ENCODE peak calls at places on chromosomes 3 and 15, in four cellular contexts. G is erythroblast, Y is A549, J is breast epithelium. N is an unnamed sample.

GRCh38 chr3:61315874-61316273 is 64.6 kb upstream of the FHIT start:
- DNase-seq in G (no peak), Y (no peak), J (no peak), N (no peak)

GRCh38 chr15:39624806-39625205 is 43.9 kb downstream of the THBS1 start:
- DNase-seq in G (no peak), Y (no peak), J (peak), N (peak)

GRCh38 chr3:188595890-188596376 is 442.0 kb downstream of the LPP start:
- DNase-seq in G (no peak), Y (no peak), J (no peak), N (no peak)

GRCh38 chr3:106560451-106560966 is 691.7 kb upstream of the CBLB start:
- DNase-seq in G (no peak), Y (peak), J (no peak), N (no peak)

GRCh38 chr15:68464451-68465090 is 32.6 kb upstream of the ITGA11 start:
- DNase-seq in G (no peak), Y (no peak), J (no peak), N (peak)

GRCh38 chr3:186849392-186849975 is 7.0 kb downstream of the ADIPOQ start:
- DNase-seq in G (peak), Y (peak), J (no peak), N (no peak)

GRCh38 chr3:30370681-30371271 is 235.6 kb upstream of the TGFBR2 start:
- DNase-seq in G (no peak), Y (no peak), J (no peak), N (no peak)

GRCh38 chr3:102098130-102098885 is 249.0 kb downstream of the NFKBIZ start:
- DNase-seq in G (no peak), Y (no peak), J (no peak), N (no peak)

GRCh38 chr3:169060037-169060436 is 603.5 kb downstream of the MECOM start:
- DNase-seq in G (no peak), Y (no peak), J (no peak), N (no peak)

GRCh38 chr3:196655496-196655895 is 16.0 kb downstream of the NRROS start:
- DNase-seq in G (no peak), Y (no peak), J (no peak), N (no peak)

GRCh38 chr3:186418601-186419238 is 56.7 kb upstream of the DGKG start:
- DNase-seq in G (no peak), Y (no peak), J (no peak), N (no peak)

GRCh38 chr3:100518983-100519382 is 26.6 kb downstream of the TMEM45A start:
- DNase-seq in G (no peak), Y (no peak), J (no peak), N (peak)

GRCh38 chr3:100517276-100517675 is 24.9 kb downstream of the TMEM45A start:
- DNase-seq in G (no peak), Y (no peak), J (no peak), N (no peak)

GRCh38 chr3:100516843-100517242 is 24.4 kb downstream of the TMEM45A start:
- DNase-seq in G (no peak), Y (no peak), J (no peak), N (no peak)

GRCh38 chr3:100518244-100518643 is 25.8 kb downstream of the TMEM45A start:
- DNase-seq in G (no peak), Y (no peak), J (no peak), N (no peak)

GRCh38 chr3:100516232-100516631 is 23.8 kb downstream of the TMEM45A start:
- DNase-seq in G (no peak), Y (no peak), J (no peak), N (no peak)
- TF ChIP-seq POLR2A in G (no peak), Y (no peak), J (no peak), N (no peak)

DNA sequence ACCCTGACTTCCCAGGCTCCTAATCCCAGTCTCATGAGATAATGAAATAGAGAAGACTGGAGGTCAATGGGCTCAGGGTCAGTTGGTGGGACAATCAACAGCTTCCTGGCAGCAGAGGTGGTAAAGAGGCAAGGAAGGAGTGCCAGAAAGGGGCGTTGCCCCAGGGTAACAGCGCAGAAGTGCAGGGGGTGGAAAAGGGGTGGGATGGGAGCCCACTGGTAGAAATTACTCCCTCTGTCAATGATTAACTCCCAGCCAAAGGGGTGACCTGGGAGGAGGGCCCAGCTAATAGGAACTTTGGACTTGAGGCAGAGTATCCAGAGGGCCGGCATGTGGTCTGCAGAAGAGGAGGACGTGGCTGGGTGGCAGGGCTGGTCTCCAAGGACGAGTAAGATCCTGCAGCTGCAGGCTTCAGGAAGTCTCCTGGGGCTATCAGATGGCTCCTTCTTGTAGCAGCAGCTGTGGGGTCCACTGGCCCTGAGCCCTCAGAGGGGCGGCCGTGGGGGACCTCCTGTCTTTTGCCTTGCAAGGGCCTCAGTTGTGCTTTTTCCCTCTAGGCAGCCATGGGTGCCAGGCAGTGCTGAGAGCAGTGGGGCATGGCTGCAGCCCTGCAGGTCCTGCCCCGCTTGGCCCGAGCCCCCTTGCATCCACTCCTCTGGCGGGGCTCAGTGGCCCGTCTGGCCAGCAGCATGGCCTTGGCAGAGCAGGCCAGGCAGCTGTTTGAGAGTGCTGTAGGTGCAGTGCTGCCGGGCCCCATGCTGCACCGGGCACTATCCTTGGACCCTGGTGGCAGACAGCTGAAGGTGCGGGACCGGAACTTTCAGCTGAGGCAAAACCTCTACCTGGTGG is 2.3 kb downstream of the GLYCTK start:
- DNase-seq in G (no peak), Y (no peak), J (no peak), N (no peak)
- TF ChIP-seq POLR2A in G (no peak), Y (no peak), J (no peak), N (no peak)

DNA sequence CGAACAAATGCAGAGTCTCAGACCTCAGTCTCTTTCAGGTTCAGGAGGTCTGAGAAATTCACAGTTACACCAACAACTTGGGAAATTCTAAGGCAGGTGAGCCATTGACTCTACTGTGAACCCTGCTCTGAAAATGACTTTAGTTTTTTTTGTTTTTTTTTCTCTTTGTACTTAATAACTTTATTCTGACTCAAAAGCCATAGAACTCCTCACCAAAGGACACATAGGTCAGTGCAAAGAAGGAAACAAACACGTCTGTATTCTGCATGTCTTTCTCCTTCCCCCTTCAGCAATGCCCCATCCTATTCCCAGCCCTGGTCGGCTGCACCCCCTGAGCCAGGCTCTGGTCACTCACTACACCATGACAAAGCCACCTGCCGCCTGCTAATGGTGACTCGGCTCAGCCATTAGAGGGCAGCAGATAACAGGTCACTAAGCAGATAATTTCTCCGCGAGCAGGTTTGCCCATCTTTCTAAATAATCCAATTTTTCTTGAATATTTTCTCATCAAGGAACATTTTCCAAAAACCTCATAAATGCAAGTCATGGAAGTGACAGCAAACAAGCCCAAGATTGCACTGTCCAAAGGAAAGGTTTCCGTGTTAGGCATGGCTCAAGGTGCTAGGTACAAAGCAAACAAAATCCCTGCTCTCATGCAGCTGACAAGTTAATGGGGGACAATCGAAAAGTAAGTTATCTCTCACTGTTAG is 37.7 kb downstream of the TM4SF4 start:
- DNase-seq in G (peak), Y (peak), J (peak), N (peak)
- TF ChIP-seq POLR2A in G (no peak), Y (no peak), J (no peak), N (no peak)

GRCh38 chr3:66038726-66039589 is at the start of gene MAGI1:
- DNase-seq in G (peak), Y (peak), J (peak), N (peak)
- TF ChIP-seq POLR2A in G (no peak), Y (peak), J (no peak), N (no peak)

GRCh38 chr15:63601026-63601726 is 4.0 kb downstream of the FBXL22 start:
- DNase-seq in G (peak), Y (peak), J (no peak), N (no peak)
- TF ChIP-seq POLR2A in G (no peak), Y (peak), J (no peak), N (no peak)

GRCh38 chr15:41230345-41230649 is 260 bp downstream of the EXD1 start:
- DNase-seq in G (no peak), Y (no peak), J (no peak), N (no peak)

GRCh38 chr15:41235929-41236328 is 4.9 kb downstream of the CHP1 start:
- DNase-seq in G (no peak), Y (no peak), J (no peak), N (no peak)

GRCh38 chr15:41231536-41231935 is 468 bp downstream of the CHP1 start:
- DNase-seq in G (no peak), Y (no peak), J (no peak), N (no peak)

GRCh38 chr15:41233367-41233771 is 2.3 kb downstream of the CHP1 start:
- DNase-seq in G (peak), Y (no peak), J (no peak), N (no peak)

GRCh38 chr15:41230650-41231533 is at the start of the genes CHP1 and EXD1:
- DNase-seq in G (peak), Y (peak), J (peak), N (peak)
- TF ChIP-seq POLR2A in G (peak), Y (peak), J (peak), N (no peak)

DNA sequence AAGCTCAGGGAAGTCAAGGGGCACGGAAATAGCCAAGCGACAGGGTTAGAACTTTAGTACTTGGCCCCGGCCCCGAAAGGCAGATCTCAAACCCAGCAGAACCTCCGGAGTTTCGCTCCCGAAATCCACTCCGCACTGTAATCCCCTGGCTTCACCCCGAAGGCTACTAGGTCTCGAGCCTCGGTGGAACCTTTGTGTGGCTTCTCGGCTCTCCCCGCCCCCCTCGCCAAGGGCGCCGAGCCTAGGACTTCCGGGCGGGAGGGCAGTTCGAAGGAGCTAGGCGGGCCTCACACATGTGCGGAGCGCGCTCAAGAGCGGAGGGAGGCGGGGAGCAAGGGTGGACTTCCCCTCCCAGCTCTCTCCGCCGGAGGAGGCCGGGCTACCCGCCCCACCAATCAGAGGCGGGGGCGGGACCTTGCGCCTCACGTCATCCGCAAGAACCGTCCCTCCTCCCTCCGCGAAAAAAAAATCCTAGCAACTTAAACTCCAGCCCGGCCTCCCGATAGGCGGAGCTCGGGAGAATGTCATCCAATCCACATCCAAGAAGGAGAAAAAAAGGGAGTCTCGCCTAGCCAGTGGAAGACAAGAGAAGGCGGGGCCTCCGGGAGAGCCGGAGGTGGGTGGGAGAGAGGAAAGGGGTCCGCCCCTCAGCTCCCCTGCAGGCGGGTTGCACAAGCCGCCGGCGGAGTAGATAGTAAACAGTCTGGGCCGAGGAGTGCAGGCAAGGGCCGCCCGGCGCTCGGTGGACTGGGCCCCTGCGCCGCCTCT is 2.4 kb upstream of the SIN3A start:
- DNase-seq in G (peak), Y (peak), J (peak), N (peak)
- TF ChIP-seq POLR2A in G (peak), Y (peak), J (peak), N (no peak)

GRCh38 chr3:129555176-129555575 is 12.2 kb downstream of the H1-8 start:
- DNase-seq in G (no peak), Y (no peak), J (no peak), N (no peak)

GRCh38 chr3:129552287-129553050 is 9.5 kb downstream of the H1-8 start:
- DNase-seq in G (no peak), Y (no peak), J (no peak), N (no peak)

GRCh38 chr3:129554356-129555120 is 11.6 kb downstream of the H1-8 start:
- DNase-seq in G (no peak), Y (no peak), J (no peak), N (no peak)

GRCh38 chr3:129553771-129554170 is 10.8 kb downstream of the H1-8 start:
- DNase-seq in G (peak), Y (no peak), J (no peak), N (no peak)

GRCh38 chr3:129553171-129553570 is 10.2 kb downstream of the H1-8 start:
- DNase-seq in G (no peak), Y (no peak), J (no peak), N (no peak)
- TF ChIP-seq POLR2A in G (no peak), Y (no peak), J (no peak), N (no peak)

GRCh38 chr3:51538459-51539290 is at the start of gene RAD54L2:
- DNase-seq in G (peak), Y (peak), J (peak), N (peak)
- TF ChIP-seq POLR2A in G (peak), Y (peak), J (no peak), N (no peak)